ENCODE peak calls at places on chromosomes 13 and 19, in ten cellular contexts. One of them, this sample, is unnamed.

GRCh38 chr19:40521276-40521675 is 54.5 kb downstream of the SPTBN4 start:
- DNase-seq in IMR-90: peak; percentile 29
- DNase-seq in H9: no peak
- DNase-seq in pancreas: no peak
- DNase-seq in ovary: no peak
- DNase-seq in uterus: no peak
- DNase-seq in upper lobe of right lung: no peak
- DNase-seq in cardiac muscle cell: no peak
- DNase-seq in K562: no peak
- DNase-seq in GM23338: no peak
- DNase-seq in this sample: no peak

GRCh38 chr19:10519421-10519820 is 2.2 kb upstream of the S1PR5 start:
- DNase-seq in IMR-90: no peak
- DNase-seq in H9: no peak
- DNase-seq in pancreas: no peak
- DNase-seq in ovary: no peak
- DNase-seq in uterus: no peak
- DNase-seq in upper lobe of right lung: no peak
- DNase-seq in cardiac muscle cell: no peak
- DNase-seq in K562: no peak
- DNase-seq in GM23338: no peak
- DNase-seq in this sample: no peak

GRCh38 chr13:27923794-27924528 is 4.2 kb downstream of the PDX1 start:
- DNase-seq in IMR-90: no peak
- DNase-seq in H9: no peak
- DNase-seq in pancreas: no peak
- DNase-seq in ovary: no peak
- DNase-seq in uterus: no peak
- DNase-seq in upper lobe of right lung: no peak
- DNase-seq in cardiac muscle cell: no peak
- DNase-seq in K562: no peak
- DNase-seq in GM23338: peak; percentile 58
- DNase-seq in this sample: no peak

GRCh38 chr19:38686530-38686888 is 39.1 kb downstream of the ACTN4 start:
- DNase-seq in IMR-90: no peak
- DNase-seq in H9: peak; percentile 44
- DNase-seq in pancreas: no peak
- DNase-seq in ovary: no peak
- DNase-seq in uterus: no peak
- DNase-seq in upper lobe of right lung: no peak
- DNase-seq in cardiac muscle cell: no peak
- DNase-seq in K562: no peak
- DNase-seq in GM23338: no peak
- DNase-seq in this sample: no peak

GRCh38 chr19:10643166-10643967 is 10.8 kb upstream of the ILF3 start:
- DNase-seq in IMR-90: no peak
- DNase-seq in H9: peak; percentile 34
- DNase-seq in pancreas: no peak
- DNase-seq in ovary: no peak
- DNase-seq in uterus: no peak
- DNase-seq in upper lobe of right lung: no peak
- DNase-seq in cardiac muscle cell: no peak
- DNase-seq in K562: no peak
- DNase-seq in GM23338: no peak
- DNase-seq in this sample: no peak

GRCh38 chr19:46732966-46733692 is 12.7 kb upstream of the FKRP start:
- DNase-seq in IMR-90: peak; percentile 44
- DNase-seq in H9: no peak
- DNase-seq in pancreas: no peak
- DNase-seq in ovary: no peak
- DNase-seq in uterus: no peak
- DNase-seq in upper lobe of right lung: peak; percentile 73
- DNase-seq in cardiac muscle cell: no peak
- DNase-seq in K562: no peak
- DNase-seq in GM23338: no peak
- DNase-seq in this sample: peak; percentile 79

GRCh38 chr19:3849092-3849491 is 19.7 kb downstream of the ZFR2 start:
- DNase-seq in IMR-90: no peak
- DNase-seq in H9: peak; percentile 80
- DNase-seq in pancreas: no peak
- DNase-seq in ovary: no peak
- DNase-seq in uterus: no peak
- DNase-seq in upper lobe of right lung: no peak
- DNase-seq in cardiac muscle cell: peak; percentile 44
- DNase-seq in K562: peak; percentile 78
- DNase-seq in GM23338: peak; percentile 84
- DNase-seq in this sample: no peak

GRCh38 chr19:45492627-45493470 is 4.0 kb downstream of the RTN2 start:
- DNase-seq in IMR-90: peak; percentile 80
- DNase-seq in H9: peak; percentile 94
- DNase-seq in pancreas: no peak
- DNase-seq in ovary: no peak
- DNase-seq in uterus: no peak
- DNase-seq in upper lobe of right lung: peak; percentile 72
- DNase-seq in cardiac muscle cell: peak; percentile 90
- DNase-seq in K562: peak; percentile 85
- DNase-seq in GM23338: peak; percentile 91
- DNase-seq in this sample: no peak

GRCh38 chr19:2268861-2269243 is 12.6 kb upstream of the JSRP1 start:
- DNase-seq in IMR-90: no peak
- DNase-seq in H9: no peak
- DNase-seq in pancreas: no peak
- DNase-seq in ovary: no peak
- DNase-seq in uterus: no peak
- DNase-seq in upper lobe of right lung: no peak
- DNase-seq in cardiac muscle cell: no peak
- DNase-seq in K562: no peak
- DNase-seq in GM23338: no peak
- DNase-seq in this sample: no peak
- H3K4me1 ChIP-seq in IMR-90: peaks cover 14% of the 10 kb centered on the region
- H3K4me1 ChIP-seq in H9: peaks cover 2% of the 10 kb centered on the region
- H3K4me1 ChIP-seq in pancreas: peaks cover 8% of the 10 kb centered on the region
- H3K4me1 ChIP-seq in ovary: peaks cover 11% of the 10 kb centered on the region
- H3K4me1 ChIP-seq in uterus: peaks cover 3% of the 10 kb centered on the region
- H3K4me1 ChIP-seq in upper lobe of right lung: peaks cover 54% of the 10 kb centered on the region
- H3K4me1 ChIP-seq in cardiac muscle cell: peaks cover 6% of the 10 kb centered on the region
- H3K4me1 ChIP-seq in K562: peaks cover 19% of the 10 kb centered on the region
- H3K4me1 ChIP-seq in GM23338: peaks cover 18% of the 10 kb centered on the region
- H3K4me1 ChIP-seq in this sample: peaks cover 70% of the 10 kb centered on the region

GRCh38 chr19:41700381-41701195 is 7.8 kb upstream of the CEACAM5 start:
- DNase-seq in IMR-90: no peak
- DNase-seq in H9: peak; percentile 16
- DNase-seq in pancreas: no peak
- DNase-seq in ovary: no peak
- DNase-seq in uterus: no peak
- DNase-seq in upper lobe of right lung: no peak
- DNase-seq in cardiac muscle cell: no peak
- DNase-seq in K562: no peak
- DNase-seq in GM23338: no peak
- DNase-seq in this sample: no peak

GRCh38 chr19:41699968-41700323 is 8.5 kb upstream of the CEACAM5 start:
- DNase-seq in IMR-90: no peak
- DNase-seq in H9: peak; percentile 11
- DNase-seq in pancreas: no peak
- DNase-seq in ovary: no peak
- DNase-seq in uterus: no peak
- DNase-seq in upper lobe of right lung: no peak
- DNase-seq in cardiac muscle cell: no peak
- DNase-seq in K562: no peak
- DNase-seq in GM23338: no peak
- DNase-seq in this sample: no peak

GRCh38 chr19:41702208-41702651 is 6.2 kb upstream of the CEACAM5 start:
- DNase-seq in IMR-90: peak; percentile 33
- DNase-seq in H9: no peak
- DNase-seq in pancreas: no peak
- DNase-seq in ovary: no peak
- DNase-seq in uterus: no peak
- DNase-seq in upper lobe of right lung: no peak
- DNase-seq in cardiac muscle cell: no peak
- DNase-seq in K562: no peak
- DNase-seq in GM23338: no peak
- DNase-seq in this sample: no peak

GRCh38 chr19:41699231-41699967 is 9.0 kb upstream of the CEACAM5 start:
- DNase-seq in IMR-90: no peak
- DNase-seq in H9: peak; percentile 20
- DNase-seq in pancreas: peak; percentile 13
- DNase-seq in ovary: no peak
- DNase-seq in uterus: peak; percentile 8
- DNase-seq in upper lobe of right lung: no peak
- DNase-seq in cardiac muscle cell: no peak
- DNase-seq in K562: no peak
- DNase-seq in GM23338: no peak
- DNase-seq in this sample: no peak

GRCh38 chr19:41701401-41702075 is 6.9 kb upstream of the CEACAM5 start:
- DNase-seq in IMR-90: no peak
- DNase-seq in H9: peak; percentile 63
- DNase-seq in pancreas: no peak
- DNase-seq in ovary: no peak
- DNase-seq in uterus: no peak
- DNase-seq in upper lobe of right lung: peak; percentile 57
- DNase-seq in cardiac muscle cell: no peak
- DNase-seq in K562: peak; percentile 16
- DNase-seq in GM23338: peak; percentile 87
- DNase-seq in this sample: no peak
- TF ChIP-seq CTCF in IMR-90: no peak
- TF ChIP-seq CTCF in H9: no peak
- TF ChIP-seq CTCF in pancreas: no peak
- TF ChIP-seq CTCF in ovary: no peak
- TF ChIP-seq CTCF in uterus: no peak
- TF ChIP-seq CTCF in upper lobe of right lung: peak; percentile 19
- TF ChIP-seq CTCF in cardiac muscle cell: peak; percentile 11
- TF ChIP-seq CTCF in K562: peak; percentile 68
- TF ChIP-seq CTCF in GM23338: peak; percentile 97
- TF ChIP-seq CTCF in this sample: no peak

GRCh38 chr19:8397291-8397690 is 7.1 kb downstream of the RAB11B start:
- DNase-seq in IMR-90: no peak
- DNase-seq in H9: no peak
- DNase-seq in pancreas: no peak
- DNase-seq in ovary: no peak
- DNase-seq in uterus: no peak
- DNase-seq in upper lobe of right lung: no peak
- DNase-seq in cardiac muscle cell: no peak
- DNase-seq in K562: no peak
- DNase-seq in GM23338: no peak
- DNase-seq in this sample: no peak

GRCh38 chr19:8399681-8400188 is 9.6 kb downstream of the RAB11B start:
- DNase-seq in IMR-90: no peak
- DNase-seq in H9: no peak
- DNase-seq in pancreas: no peak
- DNase-seq in ovary: no peak
- DNase-seq in uterus: no peak
- DNase-seq in upper lobe of right lung: no peak
- DNase-seq in cardiac muscle cell: no peak
- DNase-seq in K562: no peak
- DNase-seq in GM23338: no peak
- DNase-seq in this sample: no peak

GRCh38 chr19:8396563-8397203 is 6.5 kb downstream of the RAB11B start:
- DNase-seq in IMR-90: peak; percentile 39
- DNase-seq in H9: peak; percentile 81
- DNase-seq in pancreas: peak; percentile 63
- DNase-seq in ovary: peak; percentile 54
- DNase-seq in uterus: peak; percentile 72
- DNase-seq in upper lobe of right lung: peak; percentile 85
- DNase-seq in cardiac muscle cell: peak; percentile 38
- DNase-seq in K562: peak; percentile 84
- DNase-seq in GM23338: peak; percentile 86
- DNase-seq in this sample: peak; percentile 79

GRCh38 chr19:8396185-8396562 is 6.0 kb downstream of the RAB11B start:
- DNase-seq in IMR-90: no peak
- DNase-seq in H9: no peak
- DNase-seq in pancreas: peak; percentile 39
- DNase-seq in ovary: no peak
- DNase-seq in uterus: no peak
- DNase-seq in upper lobe of right lung: no peak
- DNase-seq in cardiac muscle cell: no peak
- DNase-seq in K562: no peak
- DNase-seq in GM23338: no peak
- DNase-seq in this sample: no peak

DNA sequence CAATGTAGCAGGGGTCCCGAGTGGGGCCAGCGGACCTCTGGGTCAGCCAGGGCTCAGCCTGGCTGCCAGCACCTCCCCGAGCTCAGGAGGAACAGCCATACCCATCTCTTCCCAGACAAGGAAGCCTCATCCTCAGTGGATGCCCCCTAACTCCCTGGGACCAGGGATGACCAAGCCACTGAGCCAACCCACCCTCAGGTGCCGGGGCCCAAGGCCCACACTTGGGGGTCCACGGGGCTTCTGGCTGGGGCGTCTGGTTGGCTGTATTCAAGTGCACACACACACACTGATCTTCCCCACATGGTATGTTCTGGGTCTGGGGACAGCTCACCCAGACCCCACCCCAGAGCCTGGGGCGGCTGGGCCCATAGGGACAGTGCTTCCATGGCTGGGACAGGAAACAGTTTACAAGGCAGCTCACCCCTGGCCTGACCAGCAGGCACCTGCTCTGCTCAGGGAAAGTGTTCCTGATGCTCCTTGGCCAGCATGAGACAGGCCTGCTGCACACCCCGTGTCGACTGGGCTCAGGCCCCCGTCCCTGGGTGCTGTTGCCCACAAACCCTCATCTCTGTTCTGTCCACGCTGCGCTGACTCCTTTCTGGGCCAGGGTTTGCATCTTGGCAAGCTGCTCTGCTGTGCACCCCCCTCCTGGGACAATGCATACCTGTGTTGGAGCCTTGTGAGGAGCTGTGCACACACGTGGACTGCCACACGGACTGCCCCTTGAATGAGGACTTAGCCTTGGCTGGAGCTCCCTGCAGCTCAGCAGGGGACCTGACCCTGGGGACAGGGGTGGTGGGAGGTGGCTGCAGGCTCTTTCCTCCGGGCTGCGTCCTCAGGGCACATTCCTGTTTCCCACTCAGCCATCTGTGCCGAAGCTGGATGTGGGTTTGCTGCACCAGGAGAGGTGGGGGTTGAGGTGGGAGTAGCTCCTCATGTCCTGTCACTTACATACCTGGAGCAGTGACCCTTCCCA is 7.9 kb downstream of the RAB11B start:
- DNase-seq in IMR-90: no peak
- DNase-seq in H9: no peak
- DNase-seq in pancreas: no peak
- DNase-seq in ovary: no peak
- DNase-seq in uterus: no peak
- DNase-seq in upper lobe of right lung: no peak
- DNase-seq in cardiac muscle cell: no peak
- DNase-seq in K562: no peak
- DNase-seq in GM23338: no peak
- DNase-seq in this sample: no peak
- H3K4me1 ChIP-seq in IMR-90: peaks cover 11% of the 10 kb centered on the region
- H3K4me1 ChIP-seq in H9: no peaks in the 10 kb centered on the region
- H3K4me1 ChIP-seq in pancreas: peaks cover 20% of the 10 kb centered on the region
- H3K4me1 ChIP-seq in ovary: peaks cover 18% of the 10 kb centered on the region
- H3K4me1 ChIP-seq in uterus: no peaks in the 10 kb centered on the region
- H3K4me1 ChIP-seq in upper lobe of right lung: peaks cover 45% of the 10 kb centered on the region
- H3K4me1 ChIP-seq in cardiac muscle cell: no peaks in the 10 kb centered on the region
- H3K4me1 ChIP-seq in K562: peaks cover 12% of the 10 kb centered on the region
- H3K4me1 ChIP-seq in GM23338: peaks cover 4% of the 10 kb centered on the region
- H3K4me1 ChIP-seq in this sample: peaks cover 49% of the 10 kb centered on the region

DNA sequence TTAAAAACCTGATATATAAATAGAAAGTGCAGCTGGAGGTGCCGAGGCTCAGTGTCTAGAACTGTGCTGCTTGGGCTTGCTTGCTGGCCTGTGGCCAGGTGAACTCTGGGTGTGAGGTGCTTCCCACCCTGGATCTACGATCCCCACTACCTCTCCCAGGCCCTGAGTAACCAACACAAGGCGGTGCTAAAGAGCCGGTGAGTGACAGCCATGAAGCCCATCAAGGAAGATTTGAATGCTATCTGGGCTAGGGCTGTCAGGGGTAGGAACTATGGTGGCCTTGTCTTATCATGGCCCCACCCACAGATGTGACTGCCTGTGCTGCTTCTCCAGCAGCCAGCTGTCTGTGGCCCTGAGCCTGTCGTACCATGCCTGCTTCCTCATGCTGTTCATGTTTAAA is 25.6 kb upstream of the ZNF91 start:
- DNase-seq in IMR-90: no peak
- DNase-seq in H9: no peak
- DNase-seq in pancreas: no peak
- DNase-seq in ovary: no peak
- DNase-seq in uterus: no peak
- DNase-seq in upper lobe of right lung: no peak
- DNase-seq in cardiac muscle cell: no peak
- DNase-seq in K562: no peak
- DNase-seq in GM23338: peak; percentile 51
- DNase-seq in this sample: no peak
- TF ChIP-seq CTCF in IMR-90: no peak
- TF ChIP-seq CTCF in H9: peak; percentile 29
- TF ChIP-seq CTCF in pancreas: no peak
- TF ChIP-seq CTCF in ovary: no peak
- TF ChIP-seq CTCF in uterus: no peak
- TF ChIP-seq CTCF in upper lobe of right lung: no peak
- TF ChIP-seq CTCF in cardiac muscle cell: no peak
- TF ChIP-seq CTCF in K562: no peak
- TF ChIP-seq CTCF in GM23338: peak; percentile 64
- TF ChIP-seq CTCF in this sample: no peak